ENCODE peak calls at places on chromosomes 13 and 19, in seven cellular contexts. V is uterus, Q is esophagus squamous epithelium, Z is left lung, X is thyroid gland, C is tibial nerve, Y is WERI-Rb-1. B is an unnamed sample.

GRCh38 chr13:49457221-49457620 is 13.1 kb downstream of the SETDB2 start:
- DNase-seq in V (no peak), Q (no peak), Z (no peak), X (no peak), C (no peak), Y (no peak), B (no peak)

GRCh38 chr19:48403606-48404005 is 10.1 kb downstream of the GRIN2D start:
- DNase-seq in V (no peak), Q (no peak), Z (no peak), X (no peak), C (no peak), Y (peak; percentile 74), B (no peak)

GRCh38 chr19:9871626-9872338 is 36.7 kb downstream of the PIN1 start:
- DNase-seq in V (no peak), Q (no peak), Z (no peak), X (no peak), C (no peak), Y (no peak), B (no peak)

GRCh38 chr13:89726690-89727435 is 1620.6 kb upstream of the MIR17HG start:
- DNase-seq in V (no peak), Q (no peak), Z (no peak), X (no peak), C (no peak), Y (no peak), B (no peak)

GRCh38 chr19:30145467-30145866 is 203.4 kb downstream of the URI1 start:
- DNase-seq in V (no peak), Q (no peak), Z (no peak), X (no peak), C (no peak), Y (no peak), B (no peak)

GRCh38 chr19:17946965-17947784 is 14.4 kb downstream of the CCDC124 start:
- DNase-seq in V (no peak), Q (no peak), Z (no peak), X (no peak), C (no peak), Y (peak; percentile 35), B (peak; percentile 74)

GRCh38 chr19:51359294-51359693 is 6.9 kb downstream of the ETFB start:
- DNase-seq in V (no peak), Q (no peak), Z (peak; percentile 57), X (no peak), C (no peak), Y (no peak), B (no peak)

GRCh38 chr13:56864451-56864850 is 276.3 kb upstream of the PRR20A start:
- DNase-seq in V (no peak), Q (no peak), Z (no peak), X (no peak), C (no peak), Y (no peak), B (no peak)

GRCh38 chr13:46386426-46386995 is 541 bp downstream of the RUBCNL start:
- DNase-seq in V (no peak), Q (no peak), Z (no peak), X (no peak), C (no peak), Y (no peak), B (no peak)

GRCh38 chr19:49802836-49803528 is 10.1 kb downstream of the FUZ start:
- DNase-seq in V (peak; percentile 44), Q (no peak), Z (no peak), X (no peak), C (no peak), Y (no peak), B (no peak)

GRCh38 chr13:51822106-51822840 is 18.3 kb upstream of the DHRS12 start:
- DNase-seq in V (no peak), Q (no peak), Z (no peak), X (no peak), C (no peak), Y (peak; percentile 35), B (no peak)

GRCh38 chr13:51823351-51823750 is 19.4 kb upstream of the DHRS12 start:
- DNase-seq in V (no peak), Q (no peak), Z (no peak), X (no peak), C (no peak), Y (no peak), B (no peak)

GRCh38 chr13:51819544-51819943 is 15.6 kb upstream of the DHRS12 start:
- DNase-seq in V (no peak), Q (no peak), Z (no peak), X (no peak), C (no peak), Y (no peak), B (no peak)

GRCh38 chr13:51823861-51824260 is 19.9 kb upstream of the DHRS12 start:
- DNase-seq in V (no peak), Q (no peak), Z (no peak), X (no peak), C (no peak), Y (no peak), B (no peak)

GRCh38 chr13:51821666-51822065 is 17.7 kb upstream of the DHRS12 start:
- DNase-seq in V (no peak), Q (no peak), Z (no peak), X (no peak), C (no peak), Y (no peak), B (no peak)
- H3K27ac ChIP-seq in V (no peak overlapping the region), Q (no peak overlapping the region), Z (peak overlapping the region; percentile 7), X (no peak overlapping the region), C (no peak overlapping the region), Y (no peak overlapping the region), B (no peak overlapping the region)

GRCh38 chr19:31499826-31500539 is 150.7 kb upstream of the TSHZ3 start:
- DNase-seq in V (no peak), Q (no peak), Z (no peak), X (no peak), C (no peak), Y (no peak), B (peak; percentile 62)

GRCh38 chr19:31499281-31499680 is 150.0 kb upstream of the TSHZ3 start:
- DNase-seq in V (no peak), Q (no peak), Z (no peak), X (no peak), C (no peak), Y (no peak), B (peak; percentile 17)

GRCh38 chr19:31497709-31498108 is 148.5 kb upstream of the TSHZ3 start:
- DNase-seq in V (no peak), Q (no peak), Z (no peak), X (no peak), C (no peak), Y (no peak), B (peak; percentile 26)

GRCh38 chr19:31498781-31499180 is 149.5 kb upstream of the TSHZ3 start:
- DNase-seq in V (no peak), Q (no peak), Z (no peak), X (no peak), C (no peak), Y (no peak), B (peak; percentile 47)

DNA sequence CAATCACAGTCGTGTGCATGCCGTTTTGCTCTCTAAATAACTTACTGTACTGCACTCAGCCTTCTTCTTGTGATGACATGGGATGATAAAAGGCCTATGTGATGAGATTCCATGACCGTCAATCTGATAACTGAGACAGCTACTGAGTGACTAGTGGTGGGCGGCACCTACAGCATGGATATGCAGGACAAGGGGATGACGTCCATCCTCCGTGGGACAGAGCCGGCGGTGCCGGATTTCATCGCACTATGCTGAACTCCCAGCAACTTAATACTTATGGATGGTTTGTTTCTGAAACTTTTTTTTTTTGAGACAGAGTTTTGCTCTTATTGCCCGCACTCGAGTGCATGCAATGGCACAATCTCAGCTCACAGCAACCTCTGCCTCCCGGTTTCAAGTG is 146.8 kb upstream of the TSHZ3 start:
- DNase-seq in V (no peak), Q (no peak), Z (no peak), X (no peak), C (no peak), Y (no peak), B (no peak)
- H3K27ac ChIP-seq in V (no peak overlapping the region), Q (no peak overlapping the region), Z (no peak overlapping the region), X (no peak overlapping the region), C (no peak overlapping the region), Y (no peak overlapping the region), B (no peak overlapping the region)

DNA sequence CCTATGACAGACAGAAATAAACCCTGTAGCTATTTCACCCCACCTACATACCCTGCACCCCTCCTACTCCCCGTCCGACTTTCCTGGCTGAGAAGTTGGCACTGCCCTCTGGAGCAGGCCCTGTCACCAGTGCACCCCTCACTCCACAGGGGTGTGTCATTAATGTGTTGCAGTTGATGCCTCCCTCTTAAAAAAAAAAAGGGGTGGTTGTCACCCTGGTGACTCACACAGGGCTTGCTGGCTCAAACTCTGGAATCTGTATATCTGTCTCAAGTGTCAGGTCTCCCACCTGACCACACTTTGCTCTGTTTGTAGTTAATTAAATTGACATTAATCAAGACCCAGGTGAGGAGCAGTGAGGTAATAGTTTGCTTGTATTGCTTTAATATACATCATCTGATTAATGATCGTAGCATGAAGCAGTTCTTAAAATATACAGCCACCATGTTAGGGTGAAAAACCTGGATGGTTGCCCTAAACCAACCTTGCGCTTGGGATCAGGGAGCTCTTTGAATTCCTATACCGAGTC is 2.0 kb upstream of the GATAD2A start:
- DNase-seq in V (no peak), Q (no peak), Z (no peak), X (no peak), C (no peak), Y (no peak), B (no peak)
- H3K27ac ChIP-seq in V (no peak overlapping the region), Q (peak overlapping the region; percentile 92), Z (peak overlapping the region; percentile 21), X (no peak overlapping the region), C (no peak overlapping the region), Y (no peak overlapping the region), B (peak overlapping the region; percentile 74)

DNA sequence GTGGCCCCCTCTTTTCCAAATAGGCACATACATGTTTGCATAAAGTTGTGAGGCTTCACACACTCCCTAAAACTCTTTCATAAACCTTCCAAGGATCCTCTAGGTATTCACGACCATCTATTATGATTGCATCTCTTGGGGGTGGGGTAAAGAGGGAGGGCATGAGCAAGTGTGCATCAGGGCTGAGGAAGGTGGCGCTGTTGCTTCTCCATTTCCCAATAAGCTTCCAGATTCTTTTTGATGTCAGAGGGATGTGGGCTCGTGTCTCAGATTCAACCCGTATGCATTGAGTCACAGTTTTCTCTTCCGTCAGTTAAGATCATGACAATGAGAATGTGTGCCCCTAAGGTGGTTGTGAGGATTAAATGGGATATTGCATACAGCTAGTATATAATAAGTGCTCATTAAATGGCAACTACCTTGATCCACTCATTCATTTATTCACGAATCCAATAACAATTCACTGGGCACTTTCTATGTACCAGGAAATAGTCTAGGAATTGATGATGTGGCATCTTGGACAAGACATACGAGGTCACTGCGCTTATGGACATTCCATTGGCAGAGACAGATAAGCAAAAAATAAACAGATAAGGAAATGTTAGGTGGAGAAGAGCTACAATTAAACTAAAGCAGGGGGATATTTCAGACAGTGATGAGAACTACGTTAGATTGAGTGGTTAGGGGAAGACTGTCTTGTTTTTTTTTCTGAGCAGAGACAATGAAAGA is 10.3 kb downstream of the CYP2B6 start:
- DNase-seq in V (no peak), Q (no peak), Z (no peak), X (no peak), C (no peak), Y (peak; percentile 36), B (no peak)
- H3K27ac ChIP-seq in V (no peak overlapping the region), Q (no peak overlapping the region), Z (no peak overlapping the region), X (no peak overlapping the region), C (no peak overlapping the region), Y (no peak overlapping the region), B (no peak overlapping the region)